ENCODE peak calls at places on chromosomes 3 and 15, in eight cellular contexts. One of them, this sample, is unnamed.

GRCh38 chr3:123081718-123082369 is 15.0 kb downstream of the PDIA5 start:
- DNase-seq in fibroblast of lung: no peak
- DNase-seq in GM23338: no peak
- DNase-seq in HFF-Myc: no peak
- DNase-seq in C1 segment of cervical spinal cord: no peak
- DNase-seq in tibial nerve: no peak
- DNase-seq in epithelial cell of proximal tubule: no peak
- DNase-seq in brain microvascular endothelial cell: no peak
- DNase-seq in this sample: no peak

GRCh38 chr3:52085883-52086282 is 29.5 kb upstream of the DUSP7 start:
- DNase-seq in fibroblast of lung: no peak
- DNase-seq in GM23338: no peak
- DNase-seq in HFF-Myc: no peak
- DNase-seq in C1 segment of cervical spinal cord: no peak
- DNase-seq in tibial nerve: no peak
- DNase-seq in epithelial cell of proximal tubule: no peak
- DNase-seq in brain microvascular endothelial cell: no peak
- DNase-seq in this sample: no peak

GRCh38 chr3:54712539-54712938 is 215.3 kb downstream of the LRTM1 start:
- DNase-seq in fibroblast of lung: peak
- DNase-seq in GM23338: no peak
- DNase-seq in HFF-Myc: no peak
- DNase-seq in C1 segment of cervical spinal cord: no peak
- DNase-seq in tibial nerve: no peak
- DNase-seq in epithelial cell of proximal tubule: no peak
- DNase-seq in brain microvascular endothelial cell: no peak
- DNase-seq in this sample: no peak

GRCh38 chr3:111210866-111211564 is 139.4 kb downstream of the NECTIN3 start:
- DNase-seq in fibroblast of lung: peak
- DNase-seq in GM23338: peak
- DNase-seq in HFF-Myc: no peak
- DNase-seq in C1 segment of cervical spinal cord: no peak
- DNase-seq in tibial nerve: no peak
- DNase-seq in epithelial cell of proximal tubule: no peak
- DNase-seq in brain microvascular endothelial cell: no peak
- DNase-seq in this sample: no peak

GRCh38 chr3:11671648-11672100 is 28.0 kb upstream of the VGLL4 start:
- DNase-seq in fibroblast of lung: peak
- DNase-seq in GM23338: no peak
- DNase-seq in HFF-Myc: no peak
- DNase-seq in C1 segment of cervical spinal cord: no peak
- DNase-seq in tibial nerve: no peak
- DNase-seq in epithelial cell of proximal tubule: no peak
- DNase-seq in brain microvascular endothelial cell: no peak
- DNase-seq in this sample: peak

GRCh38 chr3:131454501-131454900 is 48.3 kb downstream of the MRPL3 start:
- DNase-seq in fibroblast of lung: peak
- DNase-seq in GM23338: no peak
- DNase-seq in HFF-Myc: no peak
- DNase-seq in C1 segment of cervical spinal cord: no peak
- DNase-seq in tibial nerve: no peak
- DNase-seq in epithelial cell of proximal tubule: peak
- DNase-seq in brain microvascular endothelial cell: no peak
- DNase-seq in this sample: no peak

GRCh38 chr3:115885621-115886020 is 262.3 kb downstream of the GAP43 start:
- DNase-seq in fibroblast of lung: peak
- DNase-seq in GM23338: peak
- DNase-seq in HFF-Myc: no peak
- DNase-seq in C1 segment of cervical spinal cord: no peak
- DNase-seq in tibial nerve: no peak
- DNase-seq in epithelial cell of proximal tubule: no peak
- DNase-seq in brain microvascular endothelial cell: peak
- DNase-seq in this sample: no peak

GRCh38 chr15:80906159-80906775 is 83.4 kb downstream of the MESD start:
- DNase-seq in fibroblast of lung: peak
- DNase-seq in GM23338: no peak
- DNase-seq in HFF-Myc: peak
- DNase-seq in C1 segment of cervical spinal cord: no peak
- DNase-seq in tibial nerve: no peak
- DNase-seq in epithelial cell of proximal tubule: peak
- DNase-seq in brain microvascular endothelial cell: no peak
- DNase-seq in this sample: no peak

GRCh38 chr3:184315871-184316661 is 1.7 kb downstream of the EIF4G1 start:
- DNase-seq in fibroblast of lung: no peak
- DNase-seq in GM23338: no peak
- DNase-seq in HFF-Myc: no peak
- DNase-seq in C1 segment of cervical spinal cord: no peak
- DNase-seq in tibial nerve: no peak
- DNase-seq in epithelial cell of proximal tubule: no peak
- DNase-seq in brain microvascular endothelial cell: no peak
- DNase-seq in this sample: no peak

GRCh38 chr3:9403463-9403862 is 6.0 kb downstream of the SETD5 start:
- DNase-seq in fibroblast of lung: no peak
- DNase-seq in GM23338: no peak
- DNase-seq in HFF-Myc: no peak
- DNase-seq in C1 segment of cervical spinal cord: no peak
- DNase-seq in tibial nerve: no peak
- DNase-seq in epithelial cell of proximal tubule: no peak
- DNase-seq in brain microvascular endothelial cell: no peak
- DNase-seq in this sample: no peak

GRCh38 chr3:171251842-171252241 is 208.4 kb downstream of the TNIK start:
- DNase-seq in fibroblast of lung: no peak
- DNase-seq in GM23338: no peak
- DNase-seq in HFF-Myc: no peak
- DNase-seq in C1 segment of cervical spinal cord: no peak
- DNase-seq in tibial nerve: no peak
- DNase-seq in epithelial cell of proximal tubule: no peak
- DNase-seq in brain microvascular endothelial cell: no peak
- DNase-seq in this sample: no peak

GRCh38 chr3:184785106-184785505 is 26.9 kb upstream of the VPS8 start:
- DNase-seq in fibroblast of lung: no peak
- DNase-seq in GM23338: no peak
- DNase-seq in HFF-Myc: no peak
- DNase-seq in C1 segment of cervical spinal cord: no peak
- DNase-seq in tibial nerve: no peak
- DNase-seq in epithelial cell of proximal tubule: no peak
- DNase-seq in brain microvascular endothelial cell: no peak
- DNase-seq in this sample: no peak

GRCh38 chr15:25504307-25504706 is 65.5 kb upstream of the UBE3A start:
- DNase-seq in fibroblast of lung: peak
- DNase-seq in GM23338: no peak
- DNase-seq in HFF-Myc: no peak
- DNase-seq in C1 segment of cervical spinal cord: no peak
- DNase-seq in tibial nerve: no peak
- DNase-seq in epithelial cell of proximal tubule: no peak
- DNase-seq in brain microvascular endothelial cell: no peak
- DNase-seq in this sample: no peak

GRCh38 chr15:79283252-79284048 is 928 bp downstream of the ANKRD34C start:
- DNase-seq in fibroblast of lung: peak
- DNase-seq in GM23338: peak
- DNase-seq in HFF-Myc: no peak
- DNase-seq in C1 segment of cervical spinal cord: peak
- DNase-seq in tibial nerve: no peak
- DNase-seq in epithelial cell of proximal tubule: no peak
- DNase-seq in brain microvascular endothelial cell: peak
- DNase-seq in this sample: peak